ENCODE peak calls at places on chromosomes 2 and 18, in four cellular contexts. V is esophagus squamous epithelium, M is prostate gland, J is HepG2. T is an unnamed sample.
A peak's percentile ranks its signal among the peaks of the same experiment; 100 is the strongest.

GRCh38 chr18:11114653-11115052 is 34.7 kb downstream of the PIEZO2 start:
- DNase-seq in V (no peak), M (no peak), J (peak; percentile 68), T (no peak)

GRCh38 chr2:28662468-28663095 is 89.0 kb upstream of the PPP1CB start:
- DNase-seq in V (no peak), M (no peak), J (no peak), T (peak; percentile 87)

GRCh38 chr2:128341621-128342020 is 23.0 kb upstream of the HS6ST1 start:
- DNase-seq in V (no peak), M (no peak), J (no peak), T (no peak)

GRCh38 chr2:74915743-74916142 is 42.7 kb upstream of the POLE4 start:
- DNase-seq in V (no peak), M (no peak), J (no peak), T (no peak)

GRCh38 chr2:151575338-151575737 is 158.9 kb downstream of the NEB start:
- DNase-seq in V (no peak), M (no peak), J (no peak), T (no peak)

GRCh38 chr2:147649963-147650362 is 194.9 kb upstream of the ACVR2A start:
- DNase-seq in V (no peak), M (no peak), J (no peak), T (no peak)

GRCh38 chr2:229282758-229283546 is 11.9 kb upstream of the PID1 start:
- DNase-seq in V (no peak), M (no peak), J (no peak), T (no peak)

GRCh38 chr2:196399736-196400691 is 228.6 kb upstream of the STK17B start:
- DNase-seq in V (no peak), M (no peak), J (no peak), T (no peak)

GRCh38 chr2:33275689-33276444 is 200.6 kb upstream of the RASGRP3 start:
- DNase-seq in V (no peak), M (no peak), J (peak; percentile 78), T (peak; percentile 78)

GRCh38 chr2:50529600-50530218 is 502.2 kb downstream of the NRXN1 start:
- DNase-seq in V (no peak), M (no peak), J (peak; percentile 48), T (no peak)

GRCh38 chr2:39470580-39470979 is 33.5 kb upstream of the MAP4K3 start:
- DNase-seq in V (no peak), M (no peak), J (no peak), T (no peak)

GRCh38 chr18:70397259-70397925 is 108.5 kb downstream of the SOCS6 start:
- DNase-seq in V (no peak), M (no peak), J (no peak), T (no peak)

GRCh38 chr2:238489896-238490295 is 63.2 kb downstream of the ASB1 start:
- DNase-seq in V (no peak), M (no peak), J (no peak), T (no peak)

GRCh38 chr2:156466739-156467405 is 30.7 kb downstream of the GPD2 start:
- DNase-seq in V (no peak), M (peak; percentile 79), J (no peak), T (no peak)

GRCh38 chr2:20346565-20347127 is 4.0 kb downstream of the PUM2 start:
- DNase-seq in V (no peak), M (no peak), J (no peak), T (no peak)

GRCh38 chr18:24378598-24378997 is 19.0 kb downstream of the OSBPL1A start:
- DNase-seq in V (no peak), M (no peak), J (no peak), T (no peak)

GRCh38 chr2:207505728-207506127 is 24.0 kb upstream of the CREB1 start:
- DNase-seq in V (no peak), M (no peak), J (no peak), T (no peak)

GRCh38 chr2:8332646-8333045 is 349.2 kb upstream of the ID2 start:
- DNase-seq in V (no peak), M (no peak), J (no peak), T (no peak)

GRCh38 chr2:45894211-45894610 is 242.7 kb downstream of the PRKCE start:
- DNase-seq in V (no peak), M (no peak), J (no peak), T (no peak)

DNA sequence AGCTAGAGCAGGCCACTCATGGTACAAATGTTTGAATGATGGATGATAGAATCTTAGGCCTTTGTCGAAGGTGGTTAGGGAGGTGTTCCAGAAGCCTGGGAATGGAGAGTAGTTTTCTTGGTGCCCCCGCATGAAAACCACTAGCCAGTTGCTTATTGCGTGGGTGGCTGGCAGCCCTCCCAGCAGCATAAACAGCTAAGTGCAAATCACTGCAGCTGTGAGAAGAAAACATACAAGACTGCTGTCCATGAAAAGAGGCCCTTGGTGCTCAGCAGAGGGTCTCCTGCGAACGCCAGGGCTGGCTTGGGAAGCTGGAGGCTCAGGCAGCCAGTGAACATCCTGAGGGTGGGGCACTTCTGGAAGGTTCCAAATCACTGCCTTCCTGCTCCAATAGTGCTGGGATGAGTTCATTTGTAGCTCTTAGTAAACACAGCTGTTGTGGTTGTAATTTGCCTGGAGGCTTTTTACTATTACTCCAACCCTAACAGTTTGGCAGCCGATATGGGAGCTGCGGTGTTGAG is 118.8 kb downstream of the MGAT5 start:
- DNase-seq in V (no peak), M (no peak), J (no peak), T (no peak)
- H3K27ac ChIP-seq in V (peak overlapping the region; percentile 45), M (no peak overlapping the region), J (no peak overlapping the region), T (no peak overlapping the region)

GRCh38 chr2:49289711-49290110 is 135.4 kb upstream of the FSHR start:
- DNase-seq in V (no peak), M (no peak), J (no peak), T (no peak)

GRCh38 chr2:49294225-49294624 is 139.9 kb upstream of the FSHR start:
- DNase-seq in V (no peak), M (no peak), J (no peak), T (no peak)

GRCh38 chr2:49288113-49288710 is 133.9 kb upstream of the FSHR start:
- DNase-seq in V (no peak), M (peak; percentile 57), J (no peak), T (no peak)

GRCh38 chr2:49288902-49289680 is 134.8 kb upstream of the FSHR start:
- DNase-seq in V (no peak), M (no peak), J (no peak), T (no peak)

DNA sequence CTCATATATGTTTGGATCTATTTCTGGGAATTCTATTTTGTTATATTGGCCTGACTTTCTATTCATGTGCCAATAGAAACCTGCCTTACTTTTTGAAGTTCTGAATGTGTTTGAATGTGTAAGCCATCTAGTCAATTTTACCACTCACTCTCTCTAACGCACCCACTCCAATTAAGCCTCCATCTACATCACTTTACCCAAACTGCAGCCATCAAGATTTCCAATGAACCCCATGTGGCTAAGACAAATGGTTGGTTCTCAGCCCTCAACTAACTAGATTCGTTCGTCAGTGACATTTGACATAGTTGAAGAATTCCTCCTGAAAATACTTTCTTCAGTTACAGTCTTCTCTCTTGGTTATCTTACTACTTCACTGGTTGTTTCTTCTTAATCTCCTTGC is 137.3 kb upstream of the FSHR start:
- DNase-seq in V (no peak), M (no peak), J (no peak), T (no peak)
- TF ChIP-seq CTCF in V (no peak), M (no peak), J (no peak), T (no peak)

GRCh38 chr2:9811679-9812511 is 31.4 kb upstream of the TAF1B start:
- DNase-seq in V (no peak), M (no peak), J (no peak), T (no peak)
- H3K27ac ChIP-seq in V (peak overlapping the region; percentile 79), M (no peak overlapping the region), J (no peak overlapping the region), T (no peak overlapping the region)

GRCh38 chr2:5695641-5696350 is 3.6 kb downstream of the SOX11 start:
- DNase-seq in V (no peak), M (no peak), J (no peak), T (no peak)

GRCh38 chr2:5691659-5692529 is at the start of gene SOX11:
- DNase-seq in V (no peak), M (no peak), J (no peak), T (no peak)

GRCh38 chr2:5694016-5694690 is 2.0 kb downstream of the SOX11 start:
- DNase-seq in V (no peak), M (no peak), J (no peak), T (no peak)

GRCh38 chr2:5692561-5693287 is 540 bp downstream of the SOX11 start:
- DNase-seq in V (no peak), M (no peak), J (no peak), T (no peak)

GRCh38 chr2:5693288-5694015 is 1.3 kb downstream of the SOX11 start:
- DNase-seq in V (no peak), M (no peak), J (no peak), T (no peak)
- TF ChIP-seq CTCF in V (no peak), M (no peak), J (no peak), T (no peak)

DNA sequence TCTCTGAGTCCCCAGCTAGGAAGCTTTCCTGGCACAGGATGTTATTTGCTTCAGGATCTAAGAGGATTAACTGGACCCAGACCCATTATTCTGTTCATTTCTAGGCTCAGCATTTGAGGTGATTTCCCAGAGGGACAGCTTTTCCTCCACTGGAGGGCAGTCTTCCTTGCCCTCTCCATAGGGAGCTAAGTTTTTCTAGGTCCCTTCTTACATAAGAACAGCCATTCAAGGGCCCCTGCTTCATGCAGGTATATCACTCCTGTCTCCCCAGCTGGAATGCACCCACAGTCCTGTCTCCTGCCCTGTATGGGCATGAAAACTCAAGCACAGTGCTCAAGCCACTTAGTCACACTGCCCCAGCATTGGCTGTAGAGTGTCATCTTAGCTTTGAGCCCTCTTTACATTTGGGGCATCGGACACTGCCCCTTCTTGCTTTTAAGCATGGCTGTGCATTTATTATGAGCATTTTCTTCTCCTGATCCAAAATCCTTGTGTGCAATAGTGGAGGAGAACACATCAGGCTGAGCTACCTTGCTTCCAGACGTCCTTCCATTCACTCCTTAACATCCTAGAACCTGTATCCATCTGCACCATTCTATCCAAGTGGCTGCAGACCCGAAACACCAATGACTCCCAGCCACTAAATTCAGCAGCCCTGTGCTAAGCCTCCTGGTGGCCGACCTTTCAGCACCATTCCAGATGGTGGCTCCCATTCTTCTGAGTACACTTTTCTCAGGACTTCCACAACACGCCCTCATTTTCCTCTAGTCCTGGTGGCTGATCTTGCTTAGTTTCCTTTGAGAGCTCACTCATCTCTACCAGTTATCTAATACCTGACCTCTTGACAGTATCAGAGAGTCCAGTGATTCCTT is 80.0 kb downstream of the COPS8 start:
- DNase-seq in V (no peak), M (no peak), J (peak; percentile 14), T (no peak)
- H3K27ac ChIP-seq in V (peak overlapping the region; percentile 78), M (peak overlapping the region; percentile 62), J (no peak overlapping the region), T (no peak overlapping the region)

GRCh38 chr2:38076710-38077430 is 919 bp upstream of the CYP1B1 start:
- DNase-seq in V (no peak), M (peak; percentile 56), J (no peak), T (no peak)
- TF ChIP-seq CTCF in V (peak; percentile 35), M (no peak), J (peak; percentile 55), T (no peak)

GRCh38 chr2:1318366-1319009 is 94.8 kb upstream of the TPO start:
- DNase-seq in V (no peak), M (no peak), J (no peak), T (no peak)
- H3K27ac ChIP-seq in V (no peak overlapping the region), M (no peak overlapping the region), J (no peak overlapping the region), T (no peak overlapping the region)

T was measured in thoracic aorta.